ENCODE peak calls at places on chromosome 14, in five cellular contexts. J is iPS DF 19.7, D is HS-5, P is body of pancreas, Z is GM13976. Y is an unnamed sample.

GRCh38 chr14:87034680-87035079 is 958.3 kb downstream of the GALC start:
- DNase-seq in Z (no peak), D (no peak), J (no peak), P (no peak), Y (no peak)

GRCh38 chr14:99515301-99516155 is 34.3 kb downstream of the CCNK start:
- DNase-seq in J (no peak), Z (no peak), D (no peak), P (no peak), Y (no peak)

GRCh38 chr14:103716091-103716801 is 636 bp downstream of the ZFYVE21 start:
- DNase-seq in P (no peak), D (no peak), J (no peak), Z (peak), Y (no peak)

GRCh38 chr14:102558566-102558965 is 33.9 kb upstream of the RCOR1 start:
- DNase-seq in P (no peak), D (no peak), Z (no peak), J (no peak), Y (no peak)

GRCh38 chr14:101372494-101372813 is 188.8 kb upstream of the DIO3 start:
- DNase-seq in Z (peak), J (no peak), D (no peak), P (no peak), Y (no peak)

GRCh38 chr14:102590667-102591099 is 1.8 kb upstream of the RCOR1 start:
- DNase-seq in J (no peak), Z (no peak), D (no peak), P (peak), Y (peak)

GRCh38 chr14:57686317-57686716 is 179.6 kb downstream of the SLC35F4 start:
- DNase-seq in P (no peak), J (no peak), D (no peak), Z (no peak), Y (no peak)

GRCh38 chr14:96184737-96185136 is 19.9 kb upstream of the BDKRB2 start:
- DNase-seq in D (no peak), P (no peak), Z (no peak), J (no peak), Y (no peak)

GRCh38 chr14:89276424-89276975 is 140.5 kb downstream of the FOXN3 start:
- DNase-seq in Z (peak), P (no peak), J (no peak), D (no peak), Y (no peak)

GRCh38 chr14:83607682-83608081 is 1922.3 kb upstream of the FLRT2 start:
- DNase-seq in Z (no peak), D (no peak), P (no peak), J (no peak), Y (no peak)

GRCh38 chr14:59262717-59263469 is 74.4 kb downstream of the DAAM1 start:
- DNase-seq in Z (no peak), P (no peak), J (no peak), D (no peak), Y (no peak)

GRCh38 chr14:60796434-60796833 is 61.9 kb downstream of the MNAT1 start:
- DNase-seq in J (no peak), Z (no peak), P (no peak), D (no peak), Y (no peak)

GRCh38 chr14:104770851-104771272 is 17.9 kb downstream of the SIVA1 start:
- DNase-seq in J (no peak), P (no peak), D (no peak), Z (no peak), Y (peak)

GRCh38 chr14:85619866-85620265 is 89.9 kb downstream of the FLRT2 start:
- DNase-seq in J (no peak), D (no peak), Z (no peak), P (no peak), Y (no peak)

GRCh38 chr14:26427059-26427458 is 170.8 kb downstream of the NOVA1 start:
- DNase-seq in Z (no peak), P (no peak), J (no peak), D (peak), Y (no peak)

GRCh38 chr14:61077946-61078738 is 97.1 kb downstream of the SLC38A6 start:
- DNase-seq in D (no peak), J (no peak), Z (no peak), P (no peak), Y (no peak)

GRCh38 chr14:104226421-104227385 is 88.3 kb downstream of the KIF26A start:
- DNase-seq in D (no peak), P (no peak), Z (no peak), J (no peak), Y (no peak)

GRCh38 chr14:51356381-51356780 is 116.3 kb downstream of the TMX1 start:
- DNase-seq in Z (no peak), P (no peak), D (no peak), J (no peak), Y (no peak)

GRCh38 chr14:30204431-30204830 is 276.8 kb upstream of the PRKD1 start:
- DNase-seq in Z (no peak), J (no peak), D (no peak), P (no peak), Y (no peak)

GRCh38 chr14:95523818-95524448 is 7.5 kb upstream of the SYNE3 start:
- DNase-seq in P (no peak), D (no peak), J (no peak), Z (no peak), Y (peak)

GRCh38 chr14:63727231-63727735 is 582 bp downstream of the SGPP1 start:
- DNase-seq in D (no peak), P (peak), Z (peak), J (no peak), Y (peak)

GRCh38 chr14:98548071-98548686 is 723.8 kb downstream of the BCL11B start:
- DNase-seq in P (no peak), D (no peak), Z (no peak), J (no peak), Y (no peak)

GRCh38 chr14:61196034-61196433 is 85.1 kb downstream of the TMEM30B start:
- DNase-seq in Z (no peak), D (no peak), P (no peak), J (no peak), Y (no peak)

Y was measured in HAP-1.